ENCODE peak calls at places on chromosomes 2 and 18, in four cellular contexts. X is IMR-90, D is GM06990, G is uterus. V is an unnamed sample.

GRCh38 chr2:62577994-62578836 is 72.2 kb upstream of the TMEM17 start:
- DNase-seq in G (no peak), D (no peak), X (peak; percentile 92), V (no peak)

GRCh38 chr2:209681201-209681735 is 90.4 kb upstream of the UNC80 start:
- DNase-seq in X (no peak), G (no peak), D (no peak), V (no peak)

GRCh38 chr2:226578879-226579278 is 220.7 kb downstream of the IRS1 start:
- DNase-seq in D (no peak), X (peak; percentile 30), G (no peak), V (no peak)

GRCh38 chr2:201203916-201204654 is 21.1 kb downstream of the CASP10 start:
- DNase-seq in G (no peak), X (peak; percentile 69), D (no peak), V (no peak)

GRCh38 chr2:224444011-224444410 is 42.1 kb upstream of the FAM124B start:
- DNase-seq in D (no peak), X (no peak), G (no peak), V (no peak)

GRCh38 chr2:68225119-68225632 is 27.2 kb downstream of the PPP3R1 start:
- DNase-seq in G (no peak), X (peak; percentile 13), D (no peak), V (no peak)

GRCh38 chr18:79526468-79527460 is 131.0 kb downstream of the NFATC1 start:
- DNase-seq in G (no peak), X (no peak), D (no peak), V (no peak)

GRCh38 chr2:190572251-190572650 is 37.7 kb upstream of the NEMP2 start:
- DNase-seq in X (no peak), G (no peak), D (no peak), V (no peak)

GRCh38 chr2:178404380-178404767 is 46.6 kb downstream of the PRKRA start:
- DNase-seq in D (peak; percentile 79), X (peak; percentile 95), G (no peak), V (peak; percentile 75)

GRCh38 chr2:102929721-102930120 is 167.9 kb downstream of the TMEM182 start:
- DNase-seq in X (no peak), D (no peak), G (no peak), V (no peak)

DNA sequence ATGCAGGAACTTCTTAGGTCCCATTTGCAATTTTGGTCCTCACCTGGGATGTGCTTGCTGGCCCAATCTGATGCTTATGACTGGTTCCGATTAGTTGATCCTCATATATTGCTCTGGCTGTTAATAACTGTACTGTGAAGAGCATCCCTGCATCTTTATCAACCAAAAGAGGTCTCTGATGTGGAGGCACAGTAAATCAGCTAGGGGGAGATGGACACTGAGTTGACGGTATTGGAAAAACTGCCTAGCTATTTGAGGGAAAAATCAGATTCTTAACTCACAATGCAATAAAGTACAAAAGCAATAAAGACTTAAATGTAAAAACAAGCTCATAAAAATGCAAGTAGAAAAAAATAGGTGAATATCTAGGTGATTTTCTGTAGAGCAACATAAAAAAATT is 188.0 kb upstream of the TCF4 start:
- DNase-seq in X (no peak), G (no peak), D (no peak), V (no peak)
- TF ChIP-seq CTCF in X (no peak), G (no peak), D (no peak), V (no peak)

GRCh38 chr2:42105330-42106256 is 57.8 kb downstream of the PKDCC start:
- DNase-seq in G (no peak), D (peak; percentile 69), X (no peak), V (peak; percentile 56)

GRCh38 chr2:42104621-42105020 is 56.8 kb downstream of the PKDCC start:
- DNase-seq in X (no peak), G (no peak), D (no peak), V (no peak)

GRCh38 chr2:42106257-42106816 is 58.5 kb downstream of the PKDCC start:
- DNase-seq in X (no peak), G (no peak), D (no peak), V (no peak)

GRCh38 chr2:42108852-42109251 is 60.3 kb upstream of the EML4 start:
- DNase-seq in X (no peak), D (no peak), G (no peak), V (no peak)

GRCh38 chr2:42107249-42108042 is 59.6 kb downstream of the PKDCC start:
- DNase-seq in X (no peak), G (no peak), D (no peak), V (no peak)
- TF ChIP-seq CTCF in X (no peak), G (no peak), D (no peak), V (no peak)

DNA sequence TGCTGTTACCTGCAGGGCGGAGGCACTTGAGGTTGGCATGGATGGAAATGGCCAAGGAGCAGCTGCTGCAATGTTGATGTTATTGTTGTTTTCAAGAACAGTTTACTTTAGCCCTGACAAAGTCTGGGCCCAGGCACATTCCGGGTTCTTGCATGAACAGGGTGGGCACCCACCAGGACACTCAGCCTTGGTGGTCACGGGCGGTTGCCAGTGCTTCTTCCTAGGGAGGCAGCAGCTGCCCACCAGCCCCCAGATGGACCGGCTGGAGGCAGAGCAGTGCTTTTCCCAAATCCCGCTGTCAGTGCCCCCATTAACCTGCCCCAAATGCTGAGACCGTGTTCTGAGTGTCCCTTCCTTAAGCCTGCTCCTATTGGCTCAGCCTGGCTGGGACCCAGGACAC is 38.5 kb upstream of the B3GNT7 start:
- DNase-seq in X (no peak), D (no peak), G (no peak), V (no peak)
- TF ChIP-seq CTCF in X (no peak), D (no peak), G (no peak), V (no peak)

DNA sequence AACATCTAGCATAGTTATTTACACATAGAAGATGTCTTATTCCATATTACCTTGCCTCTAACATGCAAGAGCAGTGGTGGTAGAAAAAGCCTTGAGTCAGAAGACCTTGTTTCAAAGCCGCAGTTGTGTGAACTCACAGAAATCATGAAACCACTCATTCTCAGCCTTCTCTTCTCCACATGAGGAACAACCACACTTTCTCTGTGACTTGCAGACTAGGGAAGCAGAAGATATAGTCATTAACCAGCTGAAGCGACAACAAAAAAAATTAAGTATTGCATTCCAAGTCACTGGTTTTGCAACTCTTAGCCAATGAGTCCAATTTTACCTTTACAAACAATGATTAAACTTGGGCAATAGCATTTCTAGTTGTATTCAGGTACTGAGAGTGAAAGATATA is 19.0 kb downstream of the TWSG1 start:
- DNase-seq in G (no peak), X (no peak), D (peak; percentile 56), V (peak; percentile 43)
- TF ChIP-seq CTCF in G (no peak), X (no peak), D (no peak), V (no peak)

GRCh38 chr2:122034797-122035196 is 279.3 kb downstream of the TSN start:
- DNase-seq in D (no peak), G (no peak), X (no peak), V (no peak)
- TF ChIP-seq CTCF in D (no peak), G (no peak), X (no peak), V (no peak)

GRCh38 chr18:66819235-66819634 is 215.3 kb upstream of the CDH19 start:
- DNase-seq in X (no peak), D (no peak), G (no peak), V (no peak)
- TF ChIP-seq CTCF in X (no peak), D (no peak), G (no peak), V (no peak)

V was measured in GM13976.